ENCODE peak calls at places on chromosomes 4 and X, in nine cellular contexts. K is cardiac muscle cell; M is neuronal stem cell; S is mesendoderm; P is upper lobe of left lung; V is transverse colon; N is sigmoid colon; Z is effector memory CD4-positive, alpha-beta T cell; B is adrenal gland. L is an unnamed sample.

GRCh38 chrX:109783712-109784109 is 50.7 kb upstream of the ACSL4 start:
- DNase-seq in K (peak; percentile 44), B (peak; percentile 41), S (no peak), P (peak; percentile 31), V (no peak), N (no peak), Z (no peak), M (no peak), L (no peak)

GRCh38 chr4:74805601-74806000 is 11.3 kb upstream of the BTC start:
- DNase-seq in V (no peak), N (no peak), B (no peak), P (no peak), K (peak; percentile 77), Z (no peak), M (no peak), S (peak; percentile 38), L (no peak)

GRCh38 chr4:76449362-76449767 is 14.3 kb downstream of the SHROOM3 start:
- DNase-seq in V (no peak), S (no peak), N (no peak), B (no peak), P (no peak), Z (no peak), M (no peak), K (peak; percentile 67), L (no peak)

GRCh38 chr4:70903282-70903603 is 1.1 kb downstream of the MOB1B start:
- DNase-seq in P (no peak), N (no peak), S (peak; percentile 35), M (no peak), Z (no peak), K (peak; percentile 28), V (no peak), B (no peak), L (no peak)

GRCh38 chrX:30622361-30622760 is 30.9 kb upstream of the GK start:
- DNase-seq in Z (no peak), N (no peak), V (no peak), P (no peak), K (no peak), B (no peak), M (no peak), S (no peak), L (no peak)

GRCh38 chr4:98976716-98977115 is 18.8 kb upstream of the METAP1 start:
- DNase-seq in N (no peak), Z (no peak), V (no peak), K (peak; percentile 62), P (no peak), S (no peak), M (no peak), B (no peak), L (no peak)

GRCh38 chr4:139184129-139184528 is 7.1 kb upstream of the ELF2 start:
- DNase-seq in P (no peak), N (no peak), B (no peak), Z (no peak), S (no peak), V (no peak), K (peak; percentile 64), M (no peak), L (no peak)

GRCh38 chr4:153375303-153375702 is 30.8 kb downstream of the MND1 start:
- DNase-seq in B (no peak), K (no peak), M (no peak), Z (no peak), N (no peak), P (no peak), S (no peak), V (no peak), L (no peak)

GRCh38 chr4:189302719-189303118 is 638.0 kb upstream of the FRG1 start:
- DNase-seq in K (no peak), M (no peak), S (no peak), B (no peak), P (no peak), Z (no peak), V (no peak), N (no peak), L (no peak)

GRCh38 chr4:57151481-57151880 is 41.3 kb upstream of the IGFBP7 start:
- DNase-seq in B (no peak), P (no peak), Z (no peak), K (no peak), V (no peak), M (no peak), S (peak; percentile 53), N (no peak), L (no peak)

GRCh38 chr4:24598025-24598424 is 13.7 kb upstream of the DHX15 start:
- DNase-seq in Z (no peak), S (no peak), B (no peak), K (no peak), V (peak; percentile 83), P (peak; percentile 80), M (no peak), N (no peak), L (no peak)

GRCh38 chr4:3437998-3438846 is 3.5 kb upstream of the HGFAC start:
- DNase-seq in B (no peak), P (no peak), V (no peak), S (no peak), Z (no peak), N (no peak), K (no peak), M (no peak), L (no peak)

GRCh38 chr4:74455361-74456055 is 10.6 kb downstream of the AREG start:
- DNase-seq in M (no peak), V (no peak), P (no peak), N (no peak), K (peak; percentile 48), B (no peak), S (no peak), Z (no peak), L (no peak)

GRCh38 chr4:2799971-2800690 is 7.2 kb downstream of the SH3BP2 start:
- DNase-seq in S (no peak), B (peak; percentile 20), K (no peak), N (peak; percentile 70), Z (no peak), V (peak; percentile 9), M (no peak), P (peak; percentile 62), L (no peak)

GRCh38 chrX:78506248-78506647 is 152.9 kb downstream of the RTL3 start:
- DNase-seq in Z (no peak), P (no peak), V (no peak), B (no peak), S (no peak), M (no peak), N (no peak), K (no peak), L (no peak)

GRCh38 chr4:121594796-121595526 is 101.8 kb downstream of the ANXA5 start:
- DNase-seq in K (peak; percentile 81), Z (no peak), V (no peak), M (no peak), B (peak; percentile 67), N (peak; percentile 64), S (peak; percentile 29), P (no peak), L (no peak)

DNA sequence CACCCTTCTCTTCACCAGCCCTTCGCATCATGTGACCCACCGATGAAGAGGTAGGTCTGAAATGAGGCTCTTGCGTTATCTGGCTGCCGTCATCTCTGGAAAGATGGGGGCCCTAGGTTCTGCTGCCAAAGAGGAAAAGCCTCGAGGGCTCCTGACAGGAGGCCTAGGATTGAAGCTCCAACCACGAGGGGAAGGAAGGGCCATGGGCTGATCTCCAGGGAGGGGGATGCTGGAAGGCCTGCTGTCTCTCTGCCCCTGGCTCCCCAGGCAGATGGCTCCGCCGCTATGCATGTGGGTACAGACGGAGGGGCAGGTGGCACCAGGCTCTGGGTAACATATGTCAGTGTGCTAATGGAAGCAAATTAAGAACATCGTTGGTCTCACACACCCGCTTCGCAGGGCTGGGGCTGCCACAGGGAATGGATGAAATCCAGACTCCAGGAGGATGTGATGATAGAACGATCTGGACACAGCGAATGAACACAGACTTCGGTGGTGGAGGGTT is 44.9 kb downstream of the AFAP1 start:
- DNase-seq in P (no peak), V (no peak), M (no peak), Z (no peak), B (no peak), S (no peak), K (no peak), N (no peak), L (no peak)
- H3K4me1 ChIP-seq in P (no peaks in the 10 kb centered on the region), V (peaks cover 5% of the 10 kb centered on the region), M (peaks cover 2% of the 10 kb centered on the region), Z (no peaks in the 10 kb centered on the region), B (peaks cover 23% of the 10 kb centered on the region), S (peaks cover 19% of the 10 kb centered on the region), K (peaks cover 51% of the 10 kb centered on the region), N (peaks cover 60% of the 10 kb centered on the region), L (no peaks in the 10 kb centered on the region)

DNA sequence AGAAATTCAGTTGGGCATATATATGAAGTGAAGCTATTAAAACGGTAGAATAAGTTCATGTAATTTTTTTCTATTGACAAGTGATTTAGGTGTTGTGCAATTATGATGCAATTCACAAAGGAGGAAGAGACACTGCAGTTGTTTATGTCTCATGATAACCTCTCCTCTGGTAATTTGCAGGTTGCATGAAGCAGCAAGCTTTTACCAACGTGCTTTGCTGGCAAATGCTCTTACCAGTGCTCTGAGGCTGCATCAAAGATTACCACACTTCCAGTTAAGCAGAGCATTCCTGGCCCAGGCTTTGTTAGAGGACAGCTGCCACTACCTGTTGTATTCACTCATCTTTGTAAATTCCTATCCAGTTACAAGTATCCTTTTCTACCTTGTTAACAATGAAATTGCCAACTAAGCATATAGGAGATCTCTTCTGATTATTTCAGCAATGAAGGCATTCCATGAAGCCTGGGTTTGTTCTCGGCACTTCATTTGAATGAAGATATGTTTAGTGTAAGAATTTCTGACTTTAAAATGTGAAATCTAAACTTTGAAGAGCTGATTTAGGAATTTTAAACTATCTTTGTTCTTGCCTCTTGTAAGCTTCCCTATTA is 3.9 kb downstream of the TMEM33 start:
- DNase-seq in B (peak; percentile 38), S (peak; percentile 82), M (no peak), V (no peak), Z (no peak), P (peak; percentile 30), K (peak; percentile 32), N (no peak), L (no peak)
- H3K36me3 ChIP-seq in B (peaks cover 24% of the 10 kb centered on the region), S (no peaks in the 10 kb centered on the region), M (peaks cover 74% of the 10 kb centered on the region), V (peaks cover 6% of the 10 kb centered on the region), Z (peaks cover 4% of the 10 kb centered on the region), P (no peaks in the 10 kb centered on the region), K (peaks cover 18% of the 10 kb centered on the region), N (peaks cover 20% of the 10 kb centered on the region), L (peaks cover 8% of the 10 kb centered on the region)

GRCh38 chr4:156952078-156952759 is 19.4 kb downstream of the PDGFC start:
- DNase-seq in M (no peak), V (no peak), B (no peak), Z (no peak), S (no peak), K (no peak), N (no peak), P (no peak), L (no peak)
- H3K27ac ChIP-seq in M (no peak overlapping the region), V (no peak overlapping the region), B (no peak overlapping the region), Z (no peak overlapping the region), S (no peak overlapping the region), K (no peak overlapping the region), N (no peak overlapping the region), P (no peak overlapping the region), L (no peak overlapping the region)

GRCh38 chrX:41619221-41619620 is 69.6 kb upstream of the GPR34 start:
- DNase-seq in S (no peak), V (no peak), Z (no peak), N (no peak), K (no peak), P (no peak), M (no peak), B (no peak), L (no peak)

GRCh38 chrX:41621236-41621651 is 67.5 kb upstream of the GPR34 start:
- DNase-seq in P (no peak), B (peak; percentile 47), K (peak; percentile 52), Z (no peak), N (no peak), M (no peak), V (no peak), S (peak; percentile 97), L (no peak)

GRCh38 chrX:41616255-41616654 is 72.5 kb upstream of the GPR34 start:
- DNase-seq in Z (no peak), V (no peak), S (no peak), N (no peak), B (no peak), P (no peak), M (no peak), K (no peak), L (no peak)

GRCh38 chrX:41616935-41617334 is 71.8 kb upstream of the GPR34 start:
- DNase-seq in K (no peak), V (no peak), B (no peak), Z (no peak), P (no peak), M (no peak), S (peak; percentile 13), N (no peak), L (no peak)
- H3K4me1 ChIP-seq in K (peaks cover 21% of the 10 kb centered on the region), V (no peaks in the 10 kb centered on the region), B (no peaks in the 10 kb centered on the region), Z (no peaks in the 10 kb centered on the region), P (no peaks in the 10 kb centered on the region), M (peaks cover 3% of the 10 kb centered on the region), S (no peaks in the 10 kb centered on the region), N (no peaks in the 10 kb centered on the region), L (no peaks in the 10 kb centered on the region)

L was measured in CD4-positive, alpha-beta memory T cell.